ENCODE peak calls at places on chromosomes 16 and 17, in five cellular contexts. O is body of pancreas, J is sigmoid colon, V is HCT116, R is right lobe of liver. D is an unnamed sample.
A peak's percentile ranks its signal among the peaks of the same experiment; 100 is the strongest.

GRCh38 chr16:14510939-14511797 is 118.9 kb downstream of the PARN start:
- DNase-seq in O (no peak), J (no peak), V (no peak), R (no peak), D (no peak)

GRCh38 chr17:9151091-9151490 is 129.8 kb downstream of the NTN1 start:
- DNase-seq in O (no peak), J (no peak), V (no peak), R (no peak), D (no peak)

GRCh38 chr16:24419709-24420108 is 119.7 kb upstream of the RBBP6 start:
- DNase-seq in O (no peak), J (no peak), V (no peak), R (no peak), D (no peak)

GRCh38 chr17:58278661-58279015 is 2.1 kb downstream of the MPO start:
- DNase-seq in O (peak; percentile 37), J (peak; percentile 79), V (no peak), R (no peak), D (peak; percentile 68)

GRCh38 chr17:32349503-32349853 is 479 bp upstream of the ZNF207 start:
- DNase-seq in O (peak; percentile 33), J (no peak), V (no peak), R (no peak), D (no peak)

GRCh38 chr17:50035421-50035879 is 20.5 kb upstream of the ITGA3 start:
- DNase-seq in O (no peak), J (no peak), V (no peak), R (no peak), D (no peak)

GRCh38 chr16:69798466-69798865 is 36.3 kb downstream of the WWP2 start:
- DNase-seq in O (peak; percentile 39), J (no peak), V (no peak), R (no peak), D (no peak)

GRCh38 chr17:16354585-16354984 is 1.3 kb upstream of the CENPV start:
- DNase-seq in O (no peak), J (peak; percentile 14), V (no peak), R (no peak), D (no peak)

GRCh38 chr16:80274576-80275191 is 266.1 kb upstream of the DYNLRB2 start:
- DNase-seq in O (no peak), J (no peak), V (no peak), R (no peak), D (no peak)

GRCh38 chr17:43839670-43840101 is 6.7 kb upstream of the MPP3 start:
- DNase-seq in O (peak; percentile 81), J (no peak), V (peak; percentile 76), R (peak; percentile 77), D (peak; percentile 33)

GRCh38 chr17:61997649-61998048 is 67.4 kb downstream of the MED13 start:
- DNase-seq in O (no peak), J (no peak), V (no peak), R (no peak), D (no peak)
- H3K4me3 ChIP-seq in O (no peak overlapping the region), J (no peak overlapping the region), V (no peak overlapping the region), R (no peak overlapping the region), D (no peak overlapping the region)

DNA sequence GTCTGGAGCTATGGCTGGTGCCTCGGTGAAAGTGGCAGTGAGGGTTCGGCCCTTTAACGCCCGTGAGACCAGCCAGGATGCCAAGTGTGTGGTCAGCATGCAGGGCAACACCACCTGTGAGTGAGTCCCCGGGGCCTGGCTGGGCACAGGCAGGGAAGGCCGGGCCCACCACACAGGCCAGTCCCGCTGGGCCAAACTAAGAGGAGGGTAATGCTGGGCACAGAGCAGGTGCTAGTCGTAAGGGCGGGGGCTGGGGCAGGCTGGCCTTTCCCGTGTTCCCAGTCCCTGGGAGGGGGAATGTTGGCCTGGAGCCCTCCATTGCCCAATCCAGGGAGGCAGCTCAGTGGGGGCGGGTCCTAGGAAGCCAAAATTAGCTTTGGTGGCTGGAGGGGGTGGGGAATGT is 2.5 kb downstream of the KIF1C start:
- DNase-seq in O (peak; percentile 61), J (peak; percentile 92), V (no peak), R (peak; percentile 78), D (peak; percentile 95)
- TF ChIP-seq POLR2A in O (no peak), J (no peak), V (no peak), R (no peak), D (peak; percentile 56)

GRCh38 chr16:17917316-17918019 is 419.1 kb downstream of the NPIPA8 start:
- DNase-seq in O (no peak), J (no peak), V (no peak), R (peak; percentile 46), D (no peak)

GRCh38 chr16:17927015-17927414 is 409.5 kb downstream of the NPIPA8 start:
- DNase-seq in O (no peak), J (no peak), V (no peak), R (no peak), D (no peak)

GRCh38 chr16:17921357-17921978 is 415.1 kb downstream of the NPIPA8 start:
- DNase-seq in O (peak; percentile 47), J (no peak), V (peak; percentile 48), R (peak; percentile 57), D (no peak)
- TF ChIP-seq CTCF in O (peak; percentile 12), J (no peak), V (peak; percentile 81), R (peak; percentile 73), D (peak; percentile 14)

GRCh38 chr16:2673066-2673999 is 9.0 kb upstream of the KCTD5 start:
- DNase-seq in O (peak; percentile 97), J (peak; percentile 98), V (peak; percentile 73), R (peak; percentile 98), D (peak; percentile 98)
- H3K4me3 ChIP-seq in O (peak overlapping the region; percentile 37), J (peak overlapping the region; percentile 54), V (peak overlapping the region; percentile 46), R (peak overlapping the region; percentile 68), D (peak overlapping the region; percentile 79)

DNA sequence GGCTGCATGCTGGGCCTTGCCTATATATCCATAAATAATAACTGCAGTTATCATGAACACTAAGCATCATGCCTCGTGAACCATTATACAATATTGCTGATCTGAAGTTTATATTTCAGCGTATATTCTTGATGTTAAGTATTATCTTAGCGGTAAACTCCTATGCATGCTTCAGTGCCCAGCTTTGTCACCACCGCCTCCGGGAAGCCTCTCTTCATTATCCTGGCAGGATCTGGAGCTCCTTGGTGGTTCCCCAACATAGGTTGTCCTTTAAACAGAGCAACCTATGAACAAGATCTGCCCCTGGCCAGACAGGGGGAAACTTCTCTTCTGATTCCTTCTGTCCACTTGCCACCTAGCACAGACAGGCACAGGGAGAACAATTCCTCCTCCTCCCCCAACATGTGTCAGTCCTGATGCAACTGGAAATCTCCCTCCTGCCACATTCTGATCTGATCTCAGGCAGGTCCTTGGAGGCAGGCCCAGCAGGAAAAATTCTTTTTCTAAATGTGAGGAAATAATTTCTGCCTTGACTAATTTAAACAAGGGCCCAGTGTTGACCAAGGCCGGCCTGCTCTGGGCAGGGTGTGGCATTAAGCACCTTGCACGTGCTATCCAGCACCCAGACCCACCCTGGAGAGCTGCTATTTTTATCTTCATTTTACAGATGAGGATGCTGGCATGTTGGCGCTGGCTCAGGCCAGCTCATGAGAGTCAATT is 22.4 kb downstream of the SPNS2 start:
- DNase-seq in O (peak; percentile 79), J (no peak), V (no peak), R (no peak), D (no peak)
- TF ChIP-seq POLR2A in O (no peak), J (no peak), V (no peak), R (no peak), D (no peak)

GRCh38 chr17:36730095-36730808 is 128.9 kb downstream of the MRM1 start:
- DNase-seq in O (no peak), J (no peak), V (no peak), R (no peak), D (no peak)

GRCh38 chr17:36731806-36732205 is 130.4 kb downstream of the MRM1 start:
- DNase-seq in O (no peak), J (no peak), V (no peak), R (no peak), D (no peak)

GRCh38 chr17:36728030-36728991 is 126.9 kb downstream of the MRM1 start:
- DNase-seq in O (no peak), J (no peak), V (no peak), R (no peak), D (no peak)

GRCh38 chr17:36732351-36732750 is 131.0 kb downstream of the MRM1 start:
- DNase-seq in O (no peak), J (no peak), V (no peak), R (no peak), D (no peak)

GRCh38 chr17:36731091-36731490 is 129.7 kb downstream of the MRM1 start:
- DNase-seq in O (peak; percentile 9), J (no peak), V (no peak), R (no peak), D (no peak)
- TF ChIP-seq CTCF in O (no peak), J (no peak), V (no peak), R (no peak), D (no peak)

DNA sequence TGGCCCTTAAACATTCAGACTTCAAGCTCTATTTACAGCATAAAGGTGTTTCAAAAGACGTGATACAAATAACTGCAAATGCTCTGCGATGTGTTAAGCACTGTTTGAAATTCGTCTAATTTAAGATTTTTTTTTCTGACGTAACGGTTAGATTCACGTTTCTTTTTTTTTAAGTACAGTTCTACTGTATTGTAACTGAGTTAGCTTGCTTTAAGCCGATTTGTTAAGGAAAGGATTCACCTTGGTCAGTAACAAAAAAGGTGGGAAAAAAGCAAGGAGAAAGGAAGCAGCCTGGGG is 681 bp upstream of the MAPT start:
- DNase-seq in O (no peak), J (no peak), V (no peak), R (no peak), D (no peak)
- H3K4me3 ChIP-seq in O (no peak overlapping the region), J (peak overlapping the region; percentile 26), V (peak overlapping the region; percentile 42), R (peak overlapping the region; percentile 57), D (peak overlapping the region; percentile 78)

DNA sequence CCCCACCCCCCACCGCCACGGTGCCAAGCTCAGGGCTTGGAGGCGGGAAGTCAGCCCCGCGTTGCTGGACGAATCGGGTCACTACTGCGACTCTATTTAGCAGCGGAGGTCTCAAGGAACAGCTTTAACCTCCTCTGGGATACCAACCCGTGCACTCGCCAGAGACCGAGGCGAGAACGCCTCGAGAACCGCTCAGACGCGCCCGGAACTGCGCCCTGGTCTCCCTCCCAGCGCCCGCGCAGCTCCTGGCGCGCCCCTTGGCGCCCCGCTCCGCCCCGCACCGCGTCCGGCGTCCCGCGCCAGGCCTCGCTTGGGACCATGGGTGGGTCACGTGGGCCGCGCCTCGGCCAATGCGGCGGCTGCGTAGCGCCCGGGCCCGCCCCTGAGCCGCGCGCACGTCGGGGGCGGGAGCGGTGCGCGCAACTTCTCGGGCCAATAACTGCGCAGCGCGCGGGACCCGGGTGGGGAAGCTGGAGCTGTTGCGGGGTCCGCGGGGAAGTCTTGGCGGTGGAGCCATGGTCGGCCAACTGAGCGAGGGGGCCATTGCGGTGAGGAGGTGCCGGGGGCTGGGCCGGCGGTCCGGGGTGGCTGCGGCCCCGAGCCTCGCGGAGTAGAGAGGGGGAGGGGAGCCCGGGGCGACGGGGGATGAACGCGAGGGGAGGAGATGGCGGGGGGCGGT is at the start of the genes RPA1 and SMYD4:
- DNase-seq in O (peak; percentile 90), J (peak; percentile 94), V (peak; percentile 63), R (peak; percentile 93), D (peak; percentile 94)
- TF ChIP-seq POLR2A in O (peak; percentile 68), J (no peak), V (peak; percentile 72), R (peak; percentile 84), D (peak; percentile 55)